ENCODE peak calls at places on chromosomes 4 and X, in nine cellular contexts. D, O, B, G, Q, H, X, L and J are unnamed samples.

GRCh38 chrX:134760671-134761070 is 102.4 kb upstream of the PLAC1 start:
- DNase-seq in D (no peak), O (no peak), B (no peak), G (no peak), Q (no peak), H (no peak), X (no peak), L (no peak), J (no peak)

GRCh38 chrX:46690818-46691217 is 68.1 kb downstream of the SLC9A7 start:
- DNase-seq in D (no peak), O (no peak), B (no peak), G (no peak), Q (no peak), H (no peak), X (no peak), L (no peak), J (no peak)

GRCh38 chrX:110145854-110146253 is 142.9 kb downstream of the TMEM164 start:
- DNase-seq in D (peak), O (no peak), B (peak), G (peak), Q (peak), H (peak), X (no peak), L (peak), J (no peak)

GRCh38 chr4:4326136-4326535 is 36.1 kb downstream of the ZBTB49 start:
- DNase-seq in D (no peak), O (no peak), B (no peak), G (no peak), Q (no peak), H (no peak), X (no peak), L (no peak), J (no peak)

GRCh38 chr4:140344621-140345020 is 28.8 kb upstream of the SCOC start:
- DNase-seq in D (peak), O (no peak), B (no peak), G (no peak), Q (no peak), H (no peak), X (no peak), L (no peak), J (no peak)

GRCh38 chrX:29528281-29528680 is 687.1 kb upstream of the MAGEB2 start:
- DNase-seq in D (no peak), O (no peak), B (no peak), G (no peak), Q (no peak), H (no peak), X (no peak), L (no peak), J (no peak)

GRCh38 chrX:3550160-3550765 is 163.2 kb downstream of the PRKX start:
- DNase-seq in D (peak), O (no peak), B (peak), G (no peak), Q (peak), H (no peak), X (no peak), L (no peak), J (no peak)

GRCh38 chrX:13955095-13955647 is 74.5 kb downstream of the GEMIN8 start:
- DNase-seq in D (no peak), O (no peak), B (no peak), G (no peak), Q (no peak), H (no peak), X (no peak), L (no peak), J (no peak)

GRCh38 chr4:185318679-185319078 is 77.0 kb downstream of the LRP2BP start:
- DNase-seq in D (peak), O (no peak), B (peak), G (no peak), Q (no peak), H (no peak), X (no peak), L (no peak), J (no peak)

GRCh38 chr4:152501846-152502536 is 33.9 kb downstream of the FBXW7 start:
- DNase-seq in D (no peak), O (no peak), B (no peak), G (no peak), Q (no peak), H (no peak), X (no peak), L (no peak), J (no peak)